ENCODE peak calls at places on chromosomes 1 and 21, in ten cellular contexts. Y is dorsolateral prefrontal cortex, B is brain microvascular endothelial cell, T is colonic mucosa, R is left lung, K is GM23338, Z is endodermal cell, Q is transverse colon, J is GM12878, H is IMR-90. F is an unnamed sample.
A peak's percentile ranks its signal among the peaks of the same experiment; 100 is the strongest.

GRCh38 chr1:41631154-41631553 is 146.7 kb upstream of the EDN2 start:
- DNase-seq in Y (no peak), H (no peak), K (no peak), T (no peak), Z (no peak), R (no peak), J (no peak), B (no peak), Q (no peak), F (no peak)

GRCh38 chr1:203036537-203036936 is 10.2 kb downstream of the PPFIA4 start:
- DNase-seq in B (no peak), Z (peak; percentile 45), H (no peak), Q (no peak), R (no peak), T (no peak), K (no peak), J (no peak), Y (no peak), F (no peak)

GRCh38 chr1:83029916-83030315 is 969.0 kb downstream of the TTLL7 start:
- DNase-seq in J (no peak), R (no peak), H (no peak), K (no peak), Q (no peak), T (no peak), B (no peak), Y (no peak), Z (no peak), F (no peak)

GRCh38 chr1:108976658-108977057 is 13.4 kb upstream of the CLCC1 start:
- DNase-seq in B (no peak), Z (no peak), K (no peak), Q (no peak), H (no peak), R (no peak), T (no peak), J (no peak), Y (no peak), F (no peak)

GRCh38 chr1:203999618-204000017 is 73.3 kb upstream of the SOX13 start:
- DNase-seq in R (no peak), J (no peak), Q (no peak), Z (no peak), T (no peak), K (no peak), H (peak; percentile 33), B (peak; percentile 14), Y (no peak), F (no peak)

GRCh38 chr1:95730986-95731385 is 497.0 kb downstream of the RWDD3 start:
- DNase-seq in B (no peak), H (no peak), J (no peak), Z (no peak), K (no peak), Q (no peak), T (no peak), R (no peak), Y (no peak), F (peak; percentile 50)

GRCh38 chr21:35179990-35180557 is 131.0 kb upstream of the RUNX1 start:
- DNase-seq in Y (no peak), J (no peak), B (peak; percentile 55), Q (no peak), T (no peak), Z (no peak), K (no peak), H (peak; percentile 94), R (no peak), F (peak; percentile 47)

GRCh38 chr1:9128520-9129371 is at the start of gene GPR157:
- DNase-seq in H (peak; percentile 61), Z (peak; percentile 97), Q (peak; percentile 95), J (no peak), R (peak; percentile 95), Y (no peak), T (peak; percentile 95), B (peak; percentile 35), K (peak; percentile 89), F (peak; percentile 100)

GRCh38 chr1:151939789-151940188 is 30.5 kb upstream of the THEM4 start:
- DNase-seq in B (no peak), J (no peak), Z (no peak), Y (no peak), H (no peak), T (no peak), K (no peak), Q (no peak), R (no peak), F (no peak)

GRCh38 chr1:165481820-165482532 is 37.0 kb upstream of the RXRG start:
- DNase-seq in J (no peak), H (peak; percentile 84), K (peak; percentile 17), T (no peak), Q (peak; percentile 12), B (peak; percentile 81), Z (no peak), R (peak; percentile 37), Y (no peak), F (peak; percentile 88)

GRCh38 chr1:167373398-167373797 is 144.9 kb downstream of the CD247 start:
- DNase-seq in T (no peak), Z (no peak), R (no peak), Y (no peak), J (no peak), H (peak; percentile 71), K (peak; percentile 44), Q (no peak), B (no peak), F (no peak)

GRCh38 chr21:45472445-45473365 is 67.7 kb downstream of the COL18A1 start:
- DNase-seq in J (no peak), K (no peak), Z (no peak), T (no peak), R (no peak), Q (no peak), B (no peak), Y (no peak), H (no peak), F (no peak)

GRCh38 chr1:27773732-27774445 is 870 bp downstream of the STX12 start:
- DNase-seq in R (no peak), J (no peak), B (peak; percentile 6), H (peak; percentile 62), T (no peak), Y (no peak), Q (no peak), K (no peak), Z (no peak), F (no peak)

GRCh38 chr1:29249170-29249691 is 12.9 kb downstream of the PTPRU start:
- DNase-seq in R (no peak), H (peak; percentile 40), Y (no peak), Z (peak; percentile 95), Q (no peak), B (peak; percentile 56), K (peak; percentile 97), T (no peak), J (no peak), F (no peak)

GRCh38 chr1:55275976-55276375 is 60.8 kb upstream of the USP24 start:
- DNase-seq in Z (no peak), R (no peak), B (peak; percentile 52), H (peak; percentile 28), Y (no peak), Q (no peak), J (no peak), T (no peak), K (no peak), F (no peak)

GRCh38 chr21:41957991-41958766 is 4.4 kb upstream of the C2CD2 start:
- DNase-seq in R (peak; percentile 58), Q (peak; percentile 61), Z (peak; percentile 74), B (peak; percentile 81), J (no peak), T (peak; percentile 51), Y (no peak), H (peak; percentile 98), K (peak; percentile 43), F (peak; percentile 88)
- TF ChIP-seq CTCF in R (no peak), Q (peak; percentile 22), Z (peak; percentile 55), B (peak; percentile 62), J (no peak), T (no peak), Y (no peak), H (peak; percentile 58), K (no peak), F (peak; percentile 28)

DNA sequence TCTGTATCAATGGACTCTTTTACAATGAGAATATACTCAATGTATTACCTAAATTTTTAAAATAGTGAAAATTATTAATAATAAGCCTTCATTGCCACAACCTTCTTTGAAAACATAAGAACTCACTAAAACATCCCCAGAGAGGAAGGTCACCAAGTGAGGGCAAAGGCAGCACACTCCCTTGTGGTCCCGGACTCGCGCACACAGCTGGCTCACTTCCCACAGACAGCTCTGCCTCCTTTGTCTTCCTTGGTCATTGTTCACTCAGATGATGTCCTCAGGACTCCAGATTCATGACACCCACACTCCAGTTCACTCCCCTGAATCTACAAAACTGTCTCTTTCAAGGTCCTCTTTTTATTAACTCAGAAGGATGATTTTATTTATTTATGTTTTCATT is 19.2 kb upstream of the UBR4 start:
- DNase-seq in H (no peak), K (no peak), Q (no peak), T (no peak), Z (no peak), J (no peak), Y (no peak), B (no peak), R (no peak), F (no peak)
- H3K27ac ChIP-seq in H (no peak overlapping the region), K (no peak overlapping the region), Q (no peak overlapping the region), T (no peak overlapping the region), Z (no peak overlapping the region), J (no peak overlapping the region), Y (no peak overlapping the region), B (no peak overlapping the region), R (no peak overlapping the region), F (no peak overlapping the region)

GRCh38 chr21:32278518-32279376 is at the start of gene MIS18A:
- DNase-seq in K (peak; percentile 95), T (peak; percentile 93), H (peak; percentile 96), R (peak; percentile 94), J (peak; percentile 73), Q (peak; percentile 97), B (peak; percentile 97), Z (peak; percentile 98), Y (peak; percentile 90), F (peak; percentile 96)
- TF ChIP-seq CTCF in K (no peak), T (no peak), H (no peak), R (no peak), J (no peak), Q (no peak), B (no peak), Z (peak; percentile 21), Y (peak; percentile 52), F (no peak)

GRCh38 chr1:81510701-81511100 is 290.0 kb upstream of the ADGRL2 start:
- DNase-seq in K (no peak), T (no peak), Z (no peak), Q (no peak), J (no peak), B (no peak), R (no peak), H (no peak), Y (no peak), F (no peak)

GRCh38 chr1:81511281-81511680 is 289.5 kb upstream of the ADGRL2 start:
- DNase-seq in K (no peak), Y (no peak), T (no peak), Z (no peak), H (no peak), B (no peak), Q (no peak), J (no peak), R (no peak), F (no peak)

GRCh38 chr1:81512242-81512641 is 288.5 kb upstream of the ADGRL2 start:
- DNase-seq in Q (no peak), H (no peak), Y (no peak), Z (no peak), K (no peak), J (no peak), R (no peak), T (no peak), B (peak; percentile 23), F (no peak)

GRCh38 chr1:81506691-81507090 is 294.0 kb upstream of the ADGRL2 start:
- DNase-seq in T (no peak), H (no peak), Q (no peak), K (no peak), Y (no peak), R (no peak), J (no peak), Z (no peak), B (no peak), F (no peak)

GRCh38 chr1:81509619-81510018 is 291.1 kb upstream of the ADGRL2 start:
- DNase-seq in R (no peak), Y (no peak), B (no peak), Q (no peak), J (no peak), K (peak; percentile 37), H (no peak), T (no peak), Z (peak; percentile 57), F (peak; percentile 70)
- H3K27ac ChIP-seq in R (no peak overlapping the region), Y (no peak overlapping the region), B (no peak overlapping the region), Q (no peak overlapping the region), J (no peak overlapping the region), K (no peak overlapping the region), H (no peak overlapping the region), T (no peak overlapping the region), Z (peak overlapping the region; percentile 12), F (no peak overlapping the region)

F was measured in RWPE1.